ENCODE peak calls at places on chromosomes 12 and 14, in eight cellular contexts. One of them, this sample, is unnamed.

GRCh38 chr12:107467716-107468115 is 217.9 kb upstream of the PWP1 start:
- DNase-seq in endothelial cell of umbilical vein: no peak
- DNase-seq in fibroblast of lung: no peak
- DNase-seq in endodermal cell: peak
- DNase-seq in cardiac muscle cell: no peak
- DNase-seq in stomach: no peak
- DNase-seq in left ventricle myocardium inferior: no peak
- DNase-seq in activated CD8-positive, alpha-beta T cell treated with anti-CD3 and anti-CD28 coated beads for 36 hours: no peak
- DNase-seq in this sample: no peak

GRCh38 chr12:111819191-111820158 is 22.6 kb upstream of the MAPKAPK5 start:
- DNase-seq in endothelial cell of umbilical vein: no peak
- DNase-seq in left ventricle myocardium inferior: no peak
- DNase-seq in stomach: no peak
- DNase-seq in fibroblast of lung: peak
- DNase-seq in activated CD8-positive, alpha-beta T cell treated with anti-CD3 and anti-CD28 coated beads for 36 hours: no peak
- DNase-seq in endodermal cell: no peak
- DNase-seq in cardiac muscle cell: no peak
- DNase-seq in this sample: no peak

GRCh38 chr12:6667559-6668210 is 4.8 kb upstream of the ING4 start:
- DNase-seq in fibroblast of lung: no peak
- DNase-seq in cardiac muscle cell: no peak
- DNase-seq in left ventricle myocardium inferior: no peak
- DNase-seq in activated CD8-positive, alpha-beta T cell treated with anti-CD3 and anti-CD28 coated beads for 36 hours: no peak
- DNase-seq in stomach: no peak
- DNase-seq in endodermal cell: peak
- DNase-seq in endothelial cell of umbilical vein: no peak
- DNase-seq in this sample: no peak

GRCh38 chr12:106690569-106690968 is 83.9 kb upstream of the RIC8B start:
- DNase-seq in fibroblast of lung: no peak
- DNase-seq in activated CD8-positive, alpha-beta T cell treated with anti-CD3 and anti-CD28 coated beads for 36 hours: no peak
- DNase-seq in stomach: no peak
- DNase-seq in endodermal cell: no peak
- DNase-seq in cardiac muscle cell: no peak
- DNase-seq in left ventricle myocardium inferior: no peak
- DNase-seq in endothelial cell of umbilical vein: no peak
- DNase-seq in this sample: no peak

GRCh38 chr14:84750284-84750683 is 779.7 kb upstream of the FLRT2 start:
- DNase-seq in activated CD8-positive, alpha-beta T cell treated with anti-CD3 and anti-CD28 coated beads for 36 hours: no peak
- DNase-seq in left ventricle myocardium inferior: no peak
- DNase-seq in fibroblast of lung: no peak
- DNase-seq in stomach: no peak
- DNase-seq in endodermal cell: no peak
- DNase-seq in cardiac muscle cell: no peak
- DNase-seq in endothelial cell of umbilical vein: peak
- DNase-seq in this sample: no peak

GRCh38 chr12:58242803-58243628 is 301.6 kb downstream of the ATP23 start:
- DNase-seq in fibroblast of lung: peak
- DNase-seq in endodermal cell: no peak
- DNase-seq in stomach: no peak
- DNase-seq in endothelial cell of umbilical vein: no peak
- DNase-seq in cardiac muscle cell: no peak
- DNase-seq in activated CD8-positive, alpha-beta T cell treated with anti-CD3 and anti-CD28 coated beads for 36 hours: no peak
- DNase-seq in left ventricle myocardium inferior: no peak
- DNase-seq in this sample: no peak

GRCh38 chr12:118063567-118064391 is 2.8 kb upstream of the WSB2 start:
- DNase-seq in cardiac muscle cell: no peak
- DNase-seq in activated CD8-positive, alpha-beta T cell treated with anti-CD3 and anti-CD28 coated beads for 36 hours: no peak
- DNase-seq in endodermal cell: no peak
- DNase-seq in stomach: no peak
- DNase-seq in endothelial cell of umbilical vein: peak
- DNase-seq in left ventricle myocardium inferior: no peak
- DNase-seq in fibroblast of lung: no peak
- DNase-seq in this sample: no peak

GRCh38 chr12:52924764-52925716 is 20.2 kb upstream of the KRT8 start:
- DNase-seq in endodermal cell: peak
- DNase-seq in stomach: no peak
- DNase-seq in fibroblast of lung: peak
- DNase-seq in endothelial cell of umbilical vein: peak
- DNase-seq in activated CD8-positive, alpha-beta T cell treated with anti-CD3 and anti-CD28 coated beads for 36 hours: no peak
- DNase-seq in left ventricle myocardium inferior: no peak
- DNase-seq in cardiac muscle cell: peak
- DNase-seq in this sample: no peak

GRCh38 chr12:14164266-14164665 is 182.9 kb upstream of the GRIN2B start:
- DNase-seq in stomach: no peak
- DNase-seq in left ventricle myocardium inferior: no peak
- DNase-seq in fibroblast of lung: no peak
- DNase-seq in cardiac muscle cell: no peak
- DNase-seq in activated CD8-positive, alpha-beta T cell treated with anti-CD3 and anti-CD28 coated beads for 36 hours: no peak
- DNase-seq in endothelial cell of umbilical vein: no peak
- DNase-seq in endodermal cell: no peak
- DNase-seq in this sample: no peak

GRCh38 chr12:45302621-45303020 is 86.7 kb downstream of the ANO6 start:
- DNase-seq in left ventricle myocardium inferior: no peak
- DNase-seq in stomach: no peak
- DNase-seq in activated CD8-positive, alpha-beta T cell treated with anti-CD3 and anti-CD28 coated beads for 36 hours: no peak
- DNase-seq in fibroblast of lung: no peak
- DNase-seq in endodermal cell: no peak
- DNase-seq in endothelial cell of umbilical vein: peak
- DNase-seq in cardiac muscle cell: no peak
- DNase-seq in this sample: no peak

GRCh38 chr14:23438130-23438893 is 2.9 kb upstream of the MYH7 start:
- DNase-seq in stomach: no peak
- DNase-seq in fibroblast of lung: no peak
- DNase-seq in endodermal cell: peak
- DNase-seq in left ventricle myocardium inferior: peak
- DNase-seq in activated CD8-positive, alpha-beta T cell treated with anti-CD3 and anti-CD28 coated beads for 36 hours: no peak
- DNase-seq in cardiac muscle cell: peak
- DNase-seq in endothelial cell of umbilical vein: no peak
- DNase-seq in this sample: no peak

GRCh38 chr12:3275171-3276041 is 198.2 kb downstream of the TSPAN9 start:
- DNase-seq in left ventricle myocardium inferior: peak
- DNase-seq in activated CD8-positive, alpha-beta T cell treated with anti-CD3 and anti-CD28 coated beads for 36 hours: peak
- DNase-seq in stomach: peak
- DNase-seq in cardiac muscle cell: peak
- DNase-seq in endodermal cell: peak
- DNase-seq in fibroblast of lung: peak
- DNase-seq in endothelial cell of umbilical vein: peak
- DNase-seq in this sample: peak

GRCh38 chr12:6295187-6295811 is 15.2 kb upstream of the PLEKHG6 start:
- DNase-seq in stomach: peak
- DNase-seq in endodermal cell: no peak
- DNase-seq in cardiac muscle cell: no peak
- DNase-seq in endothelial cell of umbilical vein: peak
- DNase-seq in left ventricle myocardium inferior: no peak
- DNase-seq in activated CD8-positive, alpha-beta T cell treated with anti-CD3 and anti-CD28 coated beads for 36 hours: no peak
- DNase-seq in fibroblast of lung: peak
- DNase-seq in this sample: no peak

GRCh38 chr14:51157012-51157411 is 62.1 kb upstream of the TRIM9 start:
- DNase-seq in cardiac muscle cell: peak
- DNase-seq in stomach: no peak
- DNase-seq in endodermal cell: no peak
- DNase-seq in fibroblast of lung: no peak
- DNase-seq in left ventricle myocardium inferior: no peak
- DNase-seq in activated CD8-positive, alpha-beta T cell treated with anti-CD3 and anti-CD28 coated beads for 36 hours: no peak
- DNase-seq in endothelial cell of umbilical vein: peak
- DNase-seq in this sample: peak

GRCh38 chr12:77685112-77685511 is 145.6 kb upstream of the NAV3 start:
- DNase-seq in fibroblast of lung: peak
- DNase-seq in activated CD8-positive, alpha-beta T cell treated with anti-CD3 and anti-CD28 coated beads for 36 hours: peak
- DNase-seq in left ventricle myocardium inferior: no peak
- DNase-seq in cardiac muscle cell: peak
- DNase-seq in endothelial cell of umbilical vein: peak
- DNase-seq in endodermal cell: peak
- DNase-seq in stomach: peak
- DNase-seq in this sample: peak

GRCh38 chr12:71455028-71455737 is 15.6 kb downstream of the LGR5 start:
- DNase-seq in left ventricle myocardium inferior: no peak
- DNase-seq in endothelial cell of umbilical vein: no peak
- DNase-seq in activated CD8-positive, alpha-beta T cell treated with anti-CD3 and anti-CD28 coated beads for 36 hours: no peak
- DNase-seq in endodermal cell: no peak
- DNase-seq in stomach: no peak
- DNase-seq in cardiac muscle cell: no peak
- DNase-seq in fibroblast of lung: no peak
- DNase-seq in this sample: no peak

GRCh38 chr14:52015411-52016030 is 26.2 kb downstream of the RTRAF start:
- DNase-seq in endodermal cell: peak
- DNase-seq in left ventricle myocardium inferior: no peak
- DNase-seq in stomach: peak
- DNase-seq in activated CD8-positive, alpha-beta T cell treated with anti-CD3 and anti-CD28 coated beads for 36 hours: peak
- DNase-seq in fibroblast of lung: peak
- DNase-seq in cardiac muscle cell: peak
- DNase-seq in endothelial cell of umbilical vein: peak
- DNase-seq in this sample: no peak

GRCh38 chr12:42086021-42086420 is 58.7 kb downstream of the GXYLT1 start:
- DNase-seq in fibroblast of lung: peak
- DNase-seq in stomach: no peak
- DNase-seq in cardiac muscle cell: no peak
- DNase-seq in left ventricle myocardium inferior: no peak
- DNase-seq in endothelial cell of umbilical vein: no peak
- DNase-seq in activated CD8-positive, alpha-beta T cell treated with anti-CD3 and anti-CD28 coated beads for 36 hours: no peak
- DNase-seq in endodermal cell: no peak
- DNase-seq in this sample: no peak

DNA sequence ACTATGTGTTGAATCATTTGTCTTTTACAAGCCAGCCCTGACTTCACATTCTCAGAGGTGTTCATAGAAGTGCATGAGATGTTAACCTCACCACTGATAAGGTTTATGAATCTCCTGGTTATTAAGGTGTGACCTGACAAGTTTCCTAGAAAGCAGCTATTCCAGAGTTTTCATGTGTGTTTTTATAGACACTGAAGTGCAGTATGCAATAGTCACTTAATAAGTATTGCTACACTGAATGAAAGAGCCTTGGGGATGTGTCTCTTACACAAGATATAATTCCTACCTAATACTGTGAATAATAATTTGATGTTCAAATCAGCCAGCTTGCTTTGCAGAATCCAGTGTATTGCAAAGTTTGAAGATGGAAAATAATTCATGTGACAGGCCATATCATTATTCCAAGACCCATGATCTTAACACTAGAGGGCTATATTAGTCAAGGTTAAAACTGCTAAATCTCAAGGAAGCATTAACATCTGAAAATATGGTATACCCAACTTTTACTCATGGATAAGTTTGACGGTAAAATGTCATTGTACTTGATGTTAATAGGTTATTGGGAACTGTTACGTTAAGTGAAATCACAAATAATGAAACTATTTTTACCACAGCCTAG is 13.0 kb downstream of the SLC25A3 start:
- DNase-seq in cardiac muscle cell: no peak
- DNase-seq in activated CD8-positive, alpha-beta T cell treated with anti-CD3 and anti-CD28 coated beads for 36 hours: no peak
- DNase-seq in stomach: no peak
- DNase-seq in fibroblast of lung: no peak
- DNase-seq in left ventricle myocardium inferior: no peak
- DNase-seq in endodermal cell: no peak
- DNase-seq in endothelial cell of umbilical vein: peak
- DNase-seq in this sample: no peak
- TF ChIP-seq CTCF in cardiac muscle cell: peak
- TF ChIP-seq CTCF in activated CD8-positive, alpha-beta T cell treated with anti-CD3 and anti-CD28 coated beads for 36 hours: no peak
- TF ChIP-seq CTCF in stomach: no peak
- TF ChIP-seq CTCF in fibroblast of lung: peak
- TF ChIP-seq CTCF in left ventricle myocardium inferior: peak
- TF ChIP-seq CTCF in endodermal cell: no peak
- TF ChIP-seq CTCF in endothelial cell of umbilical vein: no peak
- TF ChIP-seq CTCF in this sample: peak

GRCh38 chr12:8909752-8910151 is 4.6 kb upstream of the PHC1 start:
- DNase-seq in endothelial cell of umbilical vein: no peak
- DNase-seq in activated CD8-positive, alpha-beta T cell treated with anti-CD3 and anti-CD28 coated beads for 36 hours: no peak
- DNase-seq in fibroblast of lung: no peak
- DNase-seq in stomach: no peak
- DNase-seq in left ventricle myocardium inferior: no peak
- DNase-seq in endodermal cell: peak
- DNase-seq in cardiac muscle cell: no peak
- DNase-seq in this sample: no peak

GRCh38 chr12:8913702-8914032 is 642 bp upstream of the PHC1 start:
- DNase-seq in endothelial cell of umbilical vein: no peak
- DNase-seq in cardiac muscle cell: peak
- DNase-seq in activated CD8-positive, alpha-beta T cell treated with anti-CD3 and anti-CD28 coated beads for 36 hours: no peak
- DNase-seq in stomach: no peak
- DNase-seq in fibroblast of lung: peak
- DNase-seq in left ventricle myocardium inferior: no peak
- DNase-seq in endodermal cell: no peak
- DNase-seq in this sample: peak

GRCh38 chr12:8911606-8912268 is 2.6 kb upstream of the PHC1 start:
- DNase-seq in endodermal cell: peak
- DNase-seq in stomach: no peak
- DNase-seq in activated CD8-positive, alpha-beta T cell treated with anti-CD3 and anti-CD28 coated beads for 36 hours: no peak
- DNase-seq in cardiac muscle cell: no peak
- DNase-seq in fibroblast of lung: no peak
- DNase-seq in left ventricle myocardium inferior: no peak
- DNase-seq in endothelial cell of umbilical vein: no peak
- DNase-seq in this sample: no peak

GRCh38 chr12:8914716-8915526 is 612 bp downstream of the PHC1 start:
- DNase-seq in left ventricle myocardium inferior: peak
- DNase-seq in endodermal cell: peak
- DNase-seq in stomach: peak
- DNase-seq in fibroblast of lung: peak
- DNase-seq in cardiac muscle cell: peak
- DNase-seq in activated CD8-positive, alpha-beta T cell treated with anti-CD3 and anti-CD28 coated beads for 36 hours: peak
- DNase-seq in endothelial cell of umbilical vein: peak
- DNase-seq in this sample: peak

DNA sequence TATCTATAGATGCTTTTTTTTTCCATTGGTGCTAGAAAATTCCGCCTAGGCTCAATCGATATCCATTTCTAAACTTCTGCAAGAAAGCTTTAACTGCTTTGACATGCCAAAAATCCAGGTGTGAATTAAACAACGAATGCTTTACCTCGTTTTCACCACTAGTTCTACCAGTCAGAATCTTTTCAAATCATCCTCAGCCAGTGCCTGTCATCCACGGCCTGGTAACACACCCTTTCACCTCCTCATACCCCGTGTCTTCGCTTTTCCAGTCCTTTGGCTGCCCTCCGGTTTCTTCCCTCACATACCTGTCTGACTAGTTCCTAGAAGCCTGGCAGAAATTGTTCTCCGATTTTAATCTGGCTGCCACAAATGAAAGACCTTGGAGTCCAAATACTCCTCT is 1.4 kb upstream of the PHC1 start:
- DNase-seq in endothelial cell of umbilical vein: no peak
- DNase-seq in endodermal cell: peak
- DNase-seq in stomach: peak
- DNase-seq in activated CD8-positive, alpha-beta T cell treated with anti-CD3 and anti-CD28 coated beads for 36 hours: peak
- DNase-seq in left ventricle myocardium inferior: no peak
- DNase-seq in fibroblast of lung: no peak
- DNase-seq in cardiac muscle cell: no peak
- DNase-seq in this sample: peak
- TF ChIP-seq CTCF in endothelial cell of umbilical vein: no peak
- TF ChIP-seq CTCF in endodermal cell: peak
- TF ChIP-seq CTCF in stomach: no peak
- TF ChIP-seq CTCF in activated CD8-positive, alpha-beta T cell treated with anti-CD3 and anti-CD28 coated beads for 36 hours: peak
- TF ChIP-seq CTCF in left ventricle myocardium inferior: no peak
- TF ChIP-seq CTCF in fibroblast of lung: peak
- TF ChIP-seq CTCF in cardiac muscle cell: no peak
- TF ChIP-seq CTCF in this sample: no peak

GRCh38 chr12:123150804-123151678 is at the start of gene PITPNM2:
- DNase-seq in endothelial cell of umbilical vein: peak
- DNase-seq in cardiac muscle cell: peak
- DNase-seq in activated CD8-positive, alpha-beta T cell treated with anti-CD3 and anti-CD28 coated beads for 36 hours: peak
- DNase-seq in left ventricle myocardium inferior: peak
- DNase-seq in stomach: peak
- DNase-seq in endodermal cell: peak
- DNase-seq in fibroblast of lung: peak
- DNase-seq in this sample: peak
- TF ChIP-seq CTCF in endothelial cell of umbilical vein: no peak
- TF ChIP-seq CTCF in cardiac muscle cell: no peak
- TF ChIP-seq CTCF in activated CD8-positive, alpha-beta T cell treated with anti-CD3 and anti-CD28 coated beads for 36 hours: no peak
- TF ChIP-seq CTCF in left ventricle myocardium inferior: peak
- TF ChIP-seq CTCF in stomach: no peak
- TF ChIP-seq CTCF in endodermal cell: peak
- TF ChIP-seq CTCF in fibroblast of lung: no peak
- TF ChIP-seq CTCF in this sample: peak

GRCh38 chr14:56487090-56487667 is 92.4 kb upstream of the TMEM260 start:
- DNase-seq in cardiac muscle cell: no peak
- DNase-seq in fibroblast of lung: peak
- DNase-seq in activated CD8-positive, alpha-beta T cell treated with anti-CD3 and anti-CD28 coated beads for 36 hours: no peak
- DNase-seq in stomach: no peak
- DNase-seq in endodermal cell: no peak
- DNase-seq in endothelial cell of umbilical vein: peak
- DNase-seq in left ventricle myocardium inferior: no peak
- DNase-seq in this sample: no peak
- TF ChIP-seq CTCF in cardiac muscle cell: peak
- TF ChIP-seq CTCF in fibroblast of lung: peak
- TF ChIP-seq CTCF in activated CD8-positive, alpha-beta T cell treated with anti-CD3 and anti-CD28 coated beads for 36 hours: no peak
- TF ChIP-seq CTCF in stomach: peak
- TF ChIP-seq CTCF in endodermal cell: peak
- TF ChIP-seq CTCF in endothelial cell of umbilical vein: peak
- TF ChIP-seq CTCF in left ventricle myocardium inferior: peak
- TF ChIP-seq CTCF in this sample: peak